ENCODE peak calls at places on chromosomes 4 and X, in eight cellular contexts. K is psoas muscle, L is lower lobe of right lung, U is spleen, D is OCI-LY7, G is MM.1S, E is Karpas-422, N is cardiac muscle cell. I is an unnamed sample. For H3K4me1, H3K9me3 and H3K36me3, the result is how much of the 10 kb centered on the place peaks cover.

GRCh38 chr4:156771171-156771837 is 200.3 kb downstream of the PDGFC start:
- DNase-seq in K (no peak), L (no peak), U (no peak), D (no peak), G (peak), E (no peak), N (no peak), I (no peak)

GRCh38 chrX:128728943-128729342 is 676.7 kb upstream of the ACTRT1 start:
- DNase-seq in K (no peak), L (no peak), U (no peak), D (no peak), G (no peak), E (no peak), N (no peak), I (no peak)

GRCh38 chr4:112842513-112842912 is 205.6 kb downstream of the LARP7 start:
- DNase-seq in K (no peak), L (no peak), U (no peak), D (no peak), G (no peak), E (no peak), N (no peak), I (no peak)

GRCh38 chrX:154809939-154810665 is 4.8 kb upstream of the MPP1 start:
- DNase-seq in K (no peak), L (no peak), U (no peak), D (no peak), G (peak), E (no peak), N (no peak), I (no peak)

GRCh38 chr4:127240721-127241120 is 392.0 kb upstream of the INTU start:
- DNase-seq in K (no peak), L (no peak), U (no peak), D (no peak), G (no peak), E (no peak), N (no peak), I (no peak)

GRCh38 chr4:108370291-108370690 is 201.6 kb upstream of the LEF1 start:
- DNase-seq in K (no peak), L (no peak), U (no peak), D (no peak), G (no peak), E (no peak), N (no peak), I (no peak)

GRCh38 chrX:41335590-41336331 is 1.8 kb downstream of the DDX3X start:
- DNase-seq in K (no peak), L (no peak), U (no peak), D (no peak), G (no peak), E (peak), N (no peak), I (no peak)

GRCh38 chr4:34615315-34615714 is 1629.0 kb downstream of the ARAP2 start:
- DNase-seq in K (no peak), L (no peak), U (peak), D (no peak), G (no peak), E (no peak), N (no peak), I (no peak)

GRCh38 chr4:38322709-38323108 is 341.3 kb upstream of the KLF3 start:
- DNase-seq in K (peak), L (no peak), U (no peak), D (no peak), G (no peak), E (no peak), N (no peak), I (no peak)

GRCh38 chrX:153423652-153424051 is 12.4 kb downstream of the ZFP92 start:
- DNase-seq in K (no peak), L (peak), U (no peak), D (no peak), G (no peak), E (no peak), N (no peak), I (no peak)

GRCh38 chr4:118224239-118224829 is 128.5 kb downstream of the PRSS12 start:
- DNase-seq in K (no peak), L (no peak), U (no peak), D (peak), G (peak), E (peak), N (peak), I (no peak)

GRCh38 chr4:186021461-186022167 is 47.3 kb upstream of the TLR3 start:
- DNase-seq in K (no peak), L (no peak), U (no peak), D (peak), G (no peak), E (peak), N (peak), I (no peak)

GRCh38 chr4:94127707-94128328 is 79.8 kb upstream of the SMARCAD1 start:
- DNase-seq in K (no peak), L (no peak), U (no peak), D (peak), G (peak), E (peak), N (peak), I (no peak)

GRCh38 chr4:40233227-40233626 is 36.4 kb downstream of the RHOH start:
- DNase-seq in K (no peak), L (no peak), U (no peak), D (no peak), G (no peak), E (no peak), N (no peak), I (no peak)
- H3K4me1 ChIP-seq in K (under half), L (under half), U (under half), D (under half), G (under half), E (under half), N (under half), I (under half)

GRCh38 chr4:55238407-55238806 is 107.6 kb upstream of the SRD5A3 start:
- DNase-seq in K (no peak), L (no peak), U (no peak), D (no peak), G (no peak), E (no peak), N (no peak), I (no peak)
- H3K9me3 ChIP-seq in K (under half), L (under half), U (under half), D (under half), G (under half), E (under half), N (under half), I (under half)

GRCh38 chr4:2823671-2824328 is 19.8 kb upstream of the ADD1 start:
- DNase-seq in K (peak), L (peak), U (peak), D (no peak), G (no peak), E (no peak), N (no peak), I (no peak)

GRCh38 chr4:2827071-2827873 is 16.4 kb upstream of the ADD1 start:
- DNase-seq in K (no peak), L (peak), U (peak), D (no peak), G (no peak), E (no peak), N (no peak), I (no peak)

GRCh38 chr4:2824329-2825183 is 19.1 kb upstream of the ADD1 start:
- DNase-seq in K (peak), L (peak), U (peak), D (no peak), G (no peak), E (no peak), N (no peak), I (no peak)

GRCh38 chr4:2825184-2825506 is 18.5 kb upstream of the ADD1 start:
- DNase-seq in K (no peak), L (no peak), U (no peak), D (no peak), G (no peak), E (no peak), N (no peak), I (no peak)

DNA sequence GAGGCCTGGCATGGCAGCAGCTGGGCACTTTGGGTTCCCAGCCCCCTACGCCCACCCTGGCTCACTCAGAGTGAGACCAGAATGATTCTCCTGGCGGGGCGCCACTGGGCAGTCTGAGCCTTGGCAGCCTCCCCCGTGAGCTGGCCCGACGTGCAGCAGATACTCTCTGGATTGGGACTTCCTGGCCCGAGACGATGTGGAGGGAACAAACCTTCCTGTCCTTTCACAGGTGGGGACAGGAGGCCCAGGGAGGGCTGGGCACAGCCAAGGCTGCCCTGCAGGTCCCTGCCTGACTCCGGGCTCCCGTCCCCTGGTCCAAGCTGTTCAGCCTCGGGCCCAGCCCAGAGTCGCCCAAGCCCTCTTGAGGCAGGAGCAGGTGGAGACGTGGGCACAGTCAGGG is 17.9 kb upstream of the ADD1 start:
- DNase-seq in K (peak), L (peak), U (no peak), D (no peak), G (no peak), E (no peak), N (no peak), I (no peak)
- H3K36me3 ChIP-seq in K (under half), L (half or more), U (half or more), D (under half), G (under half), E (under half), N (under half), I (half or more)

DNA sequence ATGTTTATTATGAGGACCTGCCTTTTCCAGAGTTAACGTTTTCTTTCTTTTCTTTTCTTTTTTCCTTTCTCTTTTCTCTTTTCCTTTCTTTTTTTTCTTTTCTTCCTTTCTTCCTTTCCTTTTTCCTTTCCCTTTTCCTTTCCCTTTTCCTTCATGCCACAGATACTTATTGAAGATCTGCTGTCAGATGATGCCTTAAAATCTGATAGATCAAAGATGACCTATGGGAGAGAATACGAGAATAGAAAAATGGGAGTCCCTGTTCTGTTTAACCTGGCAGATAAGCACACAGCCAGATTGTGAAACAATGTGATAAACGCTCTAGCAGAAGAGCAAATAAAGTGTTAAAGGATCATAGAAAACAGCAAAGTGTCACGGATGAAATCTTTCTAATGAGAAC is 38.9 kb downstream of the AFF1 start:
- DNase-seq in K (no peak), L (no peak), U (no peak), D (no peak), G (no peak), E (no peak), N (no peak), I (no peak)
- H3K4me1 ChIP-seq in K (under half), L (half or more), U (under half), D (half or more), G (under half), E (under half), N (under half), I (under half)

GRCh38 chrX:155886409-155886808 is 5.3 kb downstream of the VAMP7 start:
- DNase-seq in K (no peak), L (no peak), U (no peak), D (no peak), G (no peak), E (no peak), N (no peak), I (no peak)
- H3K9me3 ChIP-seq in K (under half), L (under half), U (under half), D (under half), G (under half), E (under half), N (under half), I (under half)

DNA sequence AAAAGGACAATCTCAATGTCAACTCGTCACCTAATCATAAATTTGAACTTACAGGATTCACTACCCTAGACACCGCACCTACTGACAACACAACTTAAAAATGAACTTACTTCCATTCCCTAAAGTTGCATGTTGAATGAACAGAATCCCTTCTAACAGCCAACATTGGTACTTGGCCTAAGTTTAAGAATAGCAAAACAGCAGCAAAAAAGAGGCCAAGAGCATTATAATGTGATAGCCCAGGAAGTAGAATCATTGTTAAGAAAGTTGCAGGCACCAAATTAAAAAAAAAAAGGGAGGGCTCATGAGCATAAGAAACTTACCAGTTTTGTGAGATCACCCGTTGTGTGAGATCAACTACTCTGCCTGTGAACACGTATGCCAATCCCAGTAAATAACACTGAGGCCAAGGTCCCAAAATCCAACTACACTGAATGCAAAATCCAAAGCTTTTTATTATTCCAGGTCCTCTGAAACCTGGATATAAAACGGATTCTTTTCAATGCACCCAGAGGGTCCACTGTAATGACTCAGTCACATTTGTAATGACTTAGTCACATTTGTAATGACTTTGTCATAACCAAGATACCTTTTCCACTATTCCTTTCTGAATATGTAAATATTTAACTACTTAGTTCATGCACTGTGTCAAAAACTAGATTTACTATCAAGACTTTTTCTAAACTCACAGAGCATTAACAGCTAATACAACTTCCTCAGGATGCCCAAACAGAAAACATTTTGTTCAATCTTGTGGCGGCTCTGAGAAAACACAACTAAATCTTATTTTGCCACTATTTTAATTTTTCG is 6.8 kb downstream of the HNRNPDL start:
- DNase-seq in K (no peak), L (no peak), U (no peak), D (no peak), G (no peak), E (no peak), N (no peak), I (no peak)
- H3K36me3 ChIP-seq in K (under half), L (half or more), U (half or more), D (half or more), G (under half), E (under half), N (under half), I (half or more)

GRCh38 chr4:8227771-8228318 is 28.8 kb downstream of the SH3TC1 start:
- DNase-seq in K (no peak), L (no peak), U (peak), D (no peak), G (no peak), E (no peak), N (no peak), I (no peak)
- H3K4me1 ChIP-seq in K (under half), L (under half), U (under half), D (under half), G (under half), E (under half), N (under half), I (under half)

DNA sequence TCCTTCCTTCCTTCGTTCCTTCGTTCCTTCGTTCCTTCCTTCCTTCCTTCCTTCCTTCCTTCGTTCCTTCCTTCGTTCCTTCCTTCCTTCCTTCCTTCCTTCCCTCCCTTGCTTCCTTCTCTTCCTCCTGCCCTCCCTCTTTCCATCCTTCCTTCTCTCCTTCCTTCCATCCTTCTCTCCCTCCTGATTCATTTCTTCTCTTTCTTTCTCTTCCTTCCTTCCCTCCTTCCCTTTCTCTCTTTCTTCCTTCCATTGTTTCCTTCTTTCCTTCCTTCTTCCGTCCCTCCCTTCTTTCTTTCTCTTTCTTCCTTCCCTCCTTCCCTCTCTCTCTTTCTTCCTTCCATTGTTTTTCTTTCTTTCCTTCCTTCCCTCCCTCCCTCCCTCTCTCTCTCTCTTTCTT is 14.5 kb downstream of the CSF2RA start:
- DNase-seq in K (no peak), L (no peak), U (no peak), D (no peak), G (no peak), E (no peak), N (no peak), I (no peak)
- H3K9me3 ChIP-seq in K (under half), L (under half), U (under half), D (under half), G (under half), E (under half), N (under half), I (under half)

I was measured in right atrium auricular region.